ENCODE peak calls at places on chromosomes 2 and 18, in seven cellular contexts. N, K, Q, V, R, T and G are unnamed samples.

GRCh38 chr18:50194623-50195532 is at the start of gene MYO5B:
- DNase-seq in N (no peak), K (peak), Q (peak), V (peak), R (peak), T (peak), G (no peak)

GRCh38 chr18:67217551-67218166 is 298.9 kb downstream of the DSEL start:
- DNase-seq in N (no peak), K (peak), Q (no peak), V (peak), R (peak), T (peak), G (no peak)

GRCh38 chr18:38244360-38244940 is 678.9 kb upstream of the CELF4 start:
- DNase-seq in N (no peak), K (no peak), Q (no peak), V (no peak), R (no peak), T (no peak), G (no peak)

GRCh38 chr2:187875271-187875670 is 321.0 kb upstream of the TFPI start:
- DNase-seq in N (no peak), K (no peak), Q (no peak), V (no peak), R (no peak), T (no peak), G (no peak)

GRCh38 chr18:37265382-37265781 is 300.2 kb downstream of the CELF4 start:
- DNase-seq in N (no peak), K (no peak), Q (no peak), V (no peak), R (no peak), T (no peak), G (no peak)

GRCh38 chr2:140747097-140747496 is 1383.7 kb downstream of the LRP1B start:
- DNase-seq in N (no peak), K (no peak), Q (no peak), V (no peak), R (no peak), T (no peak), G (no peak)

GRCh38 chr2:102523647-102524046 is 50.6 kb downstream of the SLC9A4 start:
- DNase-seq in N (no peak), K (no peak), Q (no peak), V (no peak), R (no peak), T (no peak), G (peak)

GRCh38 chr2:161250864-161251436 is 57.3 kb upstream of the PSMD14 start:
- DNase-seq in N (no peak), K (peak), Q (no peak), V (no peak), R (no peak), T (peak), G (no peak)

GRCh38 chr2:1747065-1747941 is 3.0 kb upstream of the PXDN start:
- DNase-seq in N (no peak), K (no peak), Q (no peak), V (no peak), R (no peak), T (no peak), G (no peak)

GRCh38 chr2:37809931-37810570 is 115.0 kb upstream of the RMDN2 start:
- DNase-seq in N (no peak), K (no peak), Q (no peak), V (no peak), R (no peak), T (no peak), G (peak)

GRCh38 chr2:5507374-5507773 is 184.8 kb upstream of the SOX11 start:
- DNase-seq in N (no peak), K (no peak), Q (no peak), V (no peak), R (no peak), T (no peak), G (no peak)

GRCh38 chr2:193963472-193964119 is 1693.4 kb upstream of the SLC39A10 start:
- DNase-seq in N (no peak), K (no peak), Q (no peak), V (no peak), R (no peak), T (peak), G (no peak)

GRCh38 chr18:79380816-79381806 is 14.6 kb upstream of the NFATC1 start:
- DNase-seq in N (no peak), K (peak), Q (no peak), V (peak), R (peak), T (peak), G (no peak)

GRCh38 chr18:79379251-79379905 is 16.4 kb upstream of the NFATC1 start:
- DNase-seq in N (no peak), K (no peak), Q (no peak), V (no peak), R (no peak), T (no peak), G (no peak)

GRCh38 chr18:79378416-79379250 is 17.1 kb upstream of the NFATC1 start:
- DNase-seq in N (peak), K (peak), Q (peak), V (peak), R (peak), T (peak), G (no peak)

GRCh38 chr18:79381811-79382311 is 13.9 kb upstream of the NFATC1 start:
- DNase-seq in N (no peak), K (no peak), Q (no peak), V (no peak), R (no peak), T (no peak), G (no peak)

DNA sequence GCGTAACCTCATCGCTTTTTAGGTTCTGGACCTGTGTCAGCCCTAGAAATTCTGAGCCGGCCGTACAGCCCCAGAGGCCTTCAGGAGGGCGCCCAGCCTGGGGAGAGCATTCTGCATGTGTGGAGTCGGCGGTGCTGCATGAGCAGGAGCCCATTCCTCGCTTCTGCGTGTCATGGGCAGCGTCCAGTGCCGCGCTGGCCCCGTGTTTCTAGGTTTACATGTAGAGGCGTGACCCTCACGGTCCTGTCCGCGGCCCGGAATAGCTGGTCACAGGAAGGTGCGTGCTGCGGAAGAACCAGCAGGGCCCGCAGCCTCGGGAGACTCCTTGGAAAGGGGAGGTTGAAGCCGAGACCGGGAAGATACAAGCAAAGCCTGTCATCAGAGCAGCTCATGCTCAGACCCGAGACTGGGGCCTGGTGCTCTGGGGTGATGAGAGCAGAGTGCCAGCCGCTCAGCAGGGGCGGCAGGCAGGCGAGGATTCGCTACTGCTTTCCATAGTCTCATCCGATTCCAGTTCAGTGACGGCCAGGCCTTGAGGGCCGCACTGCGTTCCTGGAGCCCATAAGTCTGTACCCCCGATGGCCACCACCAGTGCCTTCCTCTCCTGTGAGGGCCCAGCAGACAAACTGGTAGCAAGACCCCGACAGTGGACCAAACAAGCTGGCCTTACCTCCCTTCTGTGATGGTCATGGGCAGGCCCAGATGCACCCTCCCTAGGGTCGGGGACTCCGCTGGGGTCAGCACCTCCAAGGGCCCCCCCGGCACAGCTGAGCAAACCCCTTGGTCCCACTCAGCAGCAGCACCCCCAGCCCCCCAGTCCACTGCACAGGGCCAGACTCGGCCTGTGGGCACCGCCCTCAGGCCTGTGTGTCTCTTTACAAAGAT is 15.6 kb upstream of the NFATC1 start:
- DNase-seq in N (no peak), K (no peak), Q (no peak), V (no peak), R (no peak), T (no peak), G (no peak)
- H3K4me3 ChIP-seq in N (no peak), K (no peak), Q (no peak), V (no peak), R (no peak), T (no peak), G (no peak)

GRCh38 chr2:74999464-74999863 is 41.0 kb downstream of the POLE4 start:
- DNase-seq in N (no peak), K (no peak), Q (no peak), V (no peak), R (no peak), T (no peak), G (no peak)
- TF ChIP-seq EP300 in N (no peak), K (no peak), Q (no peak), V (no peak), R (no peak), T (no peak), G (no peak)

GRCh38 chr2:24850944-24851343 is 57.7 kb downstream of the CENPO start:
- DNase-seq in N (no peak), K (no peak), Q (no peak), V (no peak), R (no peak), T (no peak), G (no peak)
- TF ChIP-seq POLR2AphosphoS5 in N (no peak), K (no peak), Q (no peak), V (no peak), R (no peak), T (no peak), G (no peak)

DNA sequence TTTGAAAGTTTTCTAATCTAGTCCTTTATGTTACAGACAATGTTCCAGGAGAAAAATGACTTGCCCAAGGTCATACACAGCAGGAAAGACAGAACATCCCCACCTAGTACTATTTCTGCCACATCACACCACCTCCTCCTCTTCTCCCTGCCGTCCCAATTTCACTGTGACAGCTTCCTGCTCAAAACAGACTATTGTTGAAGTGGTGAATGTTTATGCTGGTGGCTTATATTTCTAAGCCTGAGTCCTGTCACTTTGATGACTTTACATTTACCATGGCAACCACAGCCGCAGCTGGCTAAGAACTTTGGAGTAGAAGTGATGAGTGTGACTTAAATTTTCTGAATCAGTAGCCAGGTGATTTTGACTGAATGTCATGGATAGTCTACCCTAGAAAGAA is 10.0 kb downstream of the GALNT5 start:
- DNase-seq in N (no peak), K (no peak), Q (no peak), V (no peak), R (no peak), T (no peak), G (no peak)
- H3K4me3 ChIP-seq in N (no peak), K (no peak), Q (no peak), V (no peak), R (no peak), T (no peak), G (no peak)

DNA sequence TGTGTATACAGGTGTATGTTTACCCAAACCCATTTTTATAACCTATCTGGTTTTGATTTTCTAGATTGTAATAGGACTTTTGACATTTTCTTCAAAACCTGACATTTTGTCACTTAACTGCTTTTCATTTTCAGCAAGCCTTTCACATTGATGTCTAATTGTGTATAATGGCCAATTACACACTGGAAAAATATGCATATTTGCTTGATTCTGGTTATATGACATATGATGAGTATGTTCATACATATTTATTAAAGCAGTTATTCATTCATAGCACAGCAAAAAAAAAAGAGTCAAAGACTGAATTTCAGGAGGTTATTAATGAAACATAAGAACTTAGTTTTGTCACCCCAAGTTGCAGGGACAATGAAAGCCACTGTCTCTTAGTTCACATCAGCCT is 307.7 kb upstream of the TNP1 start:
- DNase-seq in N (no peak), K (no peak), Q (no peak), V (no peak), R (no peak), T (no peak), G (no peak)
- TF ChIP-seq EP300 in N (no peak), K (no peak), Q (no peak), V (no peak), R (no peak), T (no peak), G (no peak)

GRCh38 chr2:105788670-105789290 is 44.1 kb downstream of the NCK2 start:
- DNase-seq in N (no peak), K (no peak), Q (no peak), V (no peak), R (no peak), T (no peak), G (no peak)

GRCh38 chr2:105790467-105791118 is 45.9 kb downstream of the NCK2 start:
- DNase-seq in N (no peak), K (no peak), Q (no peak), V (no peak), R (peak), T (no peak), G (no peak)

GRCh38 chr2:105787376-105788318 is 42.9 kb downstream of the NCK2 start:
- DNase-seq in N (no peak), K (peak), Q (no peak), V (no peak), R (no peak), T (no peak), G (no peak)

GRCh38 chr2:105791229-105791628 is 46.5 kb downstream of the NCK2 start:
- DNase-seq in N (no peak), K (no peak), Q (no peak), V (no peak), R (no peak), T (no peak), G (no peak)

DNA sequence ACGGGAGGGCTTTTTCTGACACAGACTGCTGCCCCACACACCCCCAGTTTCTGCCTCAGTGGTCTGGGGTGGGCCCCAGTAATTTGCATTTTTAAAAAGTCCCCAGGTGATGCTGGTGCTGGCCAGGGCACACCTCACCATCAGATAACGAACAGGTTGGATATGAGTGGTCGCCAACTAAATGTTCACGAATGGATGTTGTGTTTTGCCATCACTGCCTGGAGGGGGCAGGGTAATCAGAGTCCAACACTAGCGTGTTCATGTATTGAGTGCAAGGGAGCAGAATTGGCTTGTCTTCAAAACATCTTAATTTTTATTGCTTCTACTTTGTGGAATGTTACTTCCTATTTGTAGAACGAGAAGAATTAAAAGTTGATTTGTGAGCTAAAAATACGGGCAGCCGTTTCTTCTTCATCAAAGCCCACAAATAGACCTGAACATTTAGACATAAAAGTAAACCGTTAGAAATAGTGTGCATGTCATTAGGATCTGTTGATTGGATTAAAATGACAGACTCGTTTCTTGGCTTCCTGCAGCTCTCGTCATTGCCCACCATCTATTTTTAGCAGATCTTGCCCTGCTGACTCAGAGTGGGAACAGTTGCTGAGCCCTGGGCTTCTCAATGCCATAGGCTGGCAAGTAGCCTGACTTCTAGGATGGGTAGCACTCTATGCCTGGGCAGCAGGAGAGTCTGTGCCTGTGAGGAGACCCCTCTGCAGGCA is 45.2 kb downstream of the NCK2 start:
- DNase-seq in N (no peak), K (no peak), Q (peak), V (no peak), R (peak), T (no peak), G (no peak)
- TF ChIP-seq POLR2AphosphoS5 in N (no peak), K (no peak), Q (no peak), V (peak), R (no peak), T (no peak), G (peak)

DNA sequence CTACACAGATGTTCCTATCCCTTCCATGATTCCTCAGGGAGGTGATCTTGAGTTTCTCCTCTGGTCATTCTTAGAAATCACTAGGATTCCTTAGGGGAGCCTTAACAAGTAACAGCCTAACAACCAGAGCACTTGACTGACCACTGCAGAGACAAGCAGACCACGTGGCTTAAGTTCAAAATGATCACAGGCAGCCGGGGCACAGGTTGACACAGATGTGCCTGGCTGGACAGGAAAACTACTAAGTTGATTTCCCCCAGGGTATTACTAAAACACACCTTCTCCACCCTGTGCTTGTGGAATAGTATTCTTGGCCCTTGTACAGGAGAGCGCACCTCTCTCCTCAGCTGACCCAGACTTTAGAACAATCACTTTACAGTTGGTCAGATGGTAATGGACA is 29.9 kb downstream of the ST3GAL5 start:
- DNase-seq in N (no peak), K (no peak), Q (no peak), V (no peak), R (no peak), T (no peak), G (no peak)
- H3K4me3 ChIP-seq in N (no peak), K (no peak), Q (no peak), V (no peak), R (no peak), T (no peak), G (no peak)

DNA sequence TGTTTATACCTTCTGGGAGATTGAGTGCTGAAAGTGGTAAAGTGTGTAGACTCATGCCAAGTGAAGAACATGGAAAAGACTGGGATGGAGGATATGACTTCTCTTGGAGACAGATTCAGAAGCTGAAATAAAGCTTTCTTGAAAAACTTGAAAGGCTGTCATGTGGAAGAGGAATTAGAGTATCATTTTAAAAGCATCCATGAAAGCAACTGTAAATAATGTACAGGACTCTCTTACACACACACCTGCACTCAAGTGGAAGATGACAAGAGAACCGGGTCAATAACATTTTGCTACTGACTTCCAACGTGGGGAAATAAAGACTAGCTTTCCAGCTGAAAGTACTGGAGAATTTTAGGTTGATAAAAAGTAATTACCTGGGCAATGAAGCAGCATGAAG is 658.2 kb downstream of the TDRD15 start:
- DNase-seq in N (no peak), K (no peak), Q (no peak), V (no peak), R (no peak), T (no peak), G (no peak)
- TF ChIP-seq EP300 in N (no peak), K (no peak), Q (no peak), V (no peak), R (no peak), T (no peak), G (no peak)

GRCh38 chr18:76494181-76494540 is 881 bp downstream of the ZNF516 start:
- DNase-seq in N (no peak), K (no peak), Q (peak), V (no peak), R (peak), T (peak), G (no peak)

GRCh38 chr18:76498064-76498463 is 3.0 kb upstream of the ZNF516 start:
- DNase-seq in N (no peak), K (no peak), Q (no peak), V (no peak), R (no peak), T (no peak), G (no peak)

GRCh38 chr18:76495435-76496199 is 575 bp upstream of the ZNF516 start:
- DNase-seq in N (no peak), K (no peak), Q (peak), V (no peak), R (peak), T (peak), G (no peak)

GRCh38 chr18:76494541-76495403 is at the start of gene ZNF516:
- DNase-seq in N (no peak), K (no peak), Q (peak), V (peak), R (no peak), T (peak), G (no peak)

DNA sequence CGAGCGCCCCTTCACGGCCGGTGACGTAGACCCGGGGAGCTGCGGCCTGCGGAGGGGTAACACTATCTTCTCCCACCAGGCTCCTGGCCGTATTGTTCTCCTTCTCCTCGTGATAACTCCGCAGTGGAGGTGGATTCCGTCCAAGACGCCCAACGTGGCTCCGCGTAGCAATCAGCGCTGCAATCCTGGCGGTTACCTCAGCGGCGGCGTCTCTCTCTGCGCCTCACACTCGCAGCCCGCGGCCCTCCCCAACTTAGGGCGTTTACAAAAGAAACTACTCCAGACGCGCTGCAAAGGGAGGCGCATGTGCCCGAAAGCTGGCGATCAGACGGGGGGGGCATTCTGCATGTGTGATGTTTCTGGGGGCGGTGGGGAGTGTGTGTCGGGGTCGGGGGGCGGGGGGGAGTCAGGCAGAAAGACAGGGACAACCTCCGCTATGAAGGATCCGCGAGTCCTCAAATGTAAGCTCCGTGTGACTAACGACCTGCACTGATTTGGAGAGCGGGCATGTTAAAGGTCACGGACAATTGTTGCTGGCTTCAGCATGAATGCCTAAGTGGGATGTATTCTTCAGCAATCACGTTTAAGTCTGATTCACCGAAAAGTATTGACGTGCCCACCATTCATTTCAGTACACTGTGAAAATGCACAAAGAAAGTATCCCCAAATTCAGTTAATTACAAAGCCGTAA is 1.3 kb upstream of the ZNF516 start:
- DNase-seq in N (no peak), K (no peak), Q (peak), V (peak), R (peak), T (peak), G (no peak)
- TF ChIP-seq POLR2AphosphoS5 in N (peak), K (no peak), Q (peak), V (no peak), R (peak), T (no peak), G (peak)